ENCODE peak calls at places on chromosomes 11 and 22, in six cellular contexts. I, D, R, A, O and K are unnamed samples.
A peak's percentile ranks its signal among the peaks of the same experiment; 100 is the strongest.

GRCh38 chr11:5504403-5504891 is 5.3 kb downstream of the UBQLN3 start:
- DNase-seq in D (no peak), I (no peak), O (no peak), A (no peak), R (no peak), K (no peak)

GRCh38 chr11:5887172-5887571 is 5.8 kb upstream of the OR52E5 start:
- DNase-seq in I (no peak), R (no peak), A (no peak), D (no peak), O (no peak), K (no peak)

GRCh38 chr11:15861256-15861655 is 495.1 kb downstream of the SOX6 start:
- DNase-seq in I (no peak), R (no peak), D (no peak), O (no peak), A (no peak), K (no peak)

GRCh38 chr11:130455493-130456127 is 7.2 kb downstream of the ADAMTS15 start:
- DNase-seq in R (no peak), A (no peak), I (no peak), O (no peak), D (no peak), K (no peak)

GRCh38 chr22:33908201-33909074 is 11.8 kb downstream of the LARGE1 start:
- DNase-seq in O (no peak), D (no peak), R (no peak), I (no peak), A (no peak), K (no peak)

GRCh38 chr22:47309476-47309875 is 547.0 kb downstream of the TBC1D22A start:
- DNase-seq in I (no peak), R (no peak), O (no peak), D (no peak), A (no peak), K (no peak)

GRCh38 chr22:41397143-41397811 is 15.5 kb downstream of the TEF start:
- DNase-seq in R (no peak), O (no peak), A (no peak), D (no peak), I (no peak), K (no peak)

GRCh38 chr22:48585916-48586798 is 1241.5 kb downstream of the BRD1 start:
- DNase-seq in A (no peak), O (peak; percentile 25), D (no peak), I (no peak), R (no peak), K (no peak)

GRCh38 chr11:128437137-128437536 is 150.2 kb downstream of the ETS1 start:
- DNase-seq in D (no peak), I (peak; percentile 79), O (no peak), A (no peak), R (no peak), K (no peak)

GRCh38 chr22:48247829-48248228 is 1485.4 kb downstream of the TBC1D22A start:
- DNase-seq in I (no peak), D (no peak), A (no peak), O (no peak), R (no peak), K (no peak)

GRCh38 chr11:6319001-6319878 is 1.1 kb downstream of the CAVIN3 start:
- DNase-seq in A (no peak), I (peak; percentile 53), D (no peak), O (peak; percentile 69), R (no peak), K (peak; percentile 67)

GRCh38 chr11:117678651-117679407 is 118.2 kb downstream of the DSCAML1 start:
- DNase-seq in I (no peak), O (no peak), D (no peak), A (no peak), R (no peak), K (no peak)

GRCh38 chr11:70073188-70073817 is 4.8 kb upstream of the ANO1 start:
- DNase-seq in I (no peak), D (no peak), R (no peak), A (no peak), O (peak; percentile 62), K (no peak)

GRCh38 chr11:70785372-70785771 is 387.0 kb downstream of the CTTN start:
- DNase-seq in I (no peak), R (no peak), A (no peak), D (no peak), O (no peak), K (no peak)

GRCh38 chr11:65793144-65793581 is 6.3 kb downstream of the OVOL1 start:
- DNase-seq in O (no peak), D (no peak), A (no peak), I (no peak), R (no peak), K (no peak)

GRCh38 chr11:17747131-17747955 is 12.8 kb downstream of the KCNC1 start:
- DNase-seq in A (no peak), R (peak; percentile 32), I (no peak), D (no peak), O (no peak), K (no peak)

GRCh38 chr11:128201006-128201405 is 386.4 kb downstream of the ETS1 start:
- DNase-seq in O (no peak), D (no peak), I (no peak), R (no peak), A (no peak), K (no peak)

GRCh38 chr11:69638941-69639681 is 1.8 kb upstream of the CCND1 start:
- DNase-seq in O (peak; percentile 98), D (no peak), R (peak; percentile 96), I (peak; percentile 97), A (no peak), K (no peak)

GRCh38 chr11:112780351-112781043 is 180.7 kb upstream of the NCAM1 start:
- DNase-seq in R (peak; percentile 54), A (no peak), I (peak; percentile 63), O (no peak), D (no peak), K (no peak)

GRCh38 chr11:46210133-46210636 is 67.3 kb upstream of the CREB3L1 start:
- DNase-seq in R (peak; percentile 73), I (peak; percentile 83), A (no peak), D (no peak), O (no peak), K (no peak)

GRCh38 chr11:122775675-122776271 is 62.5 kb upstream of the CRTAM start:
- DNase-seq in D (no peak), R (no peak), O (no peak), A (no peak), I (no peak), K (no peak)

GRCh38 chr11:11583801-11584445 is 37.9 kb downstream of the GALNT18 start:
- DNase-seq in A (no peak), I (no peak), D (no peak), R (no peak), O (no peak), K (no peak)

GRCh38 chr11:2579315-2580060 is 120.3 kb downstream of the KCNQ1OT1 start:
- DNase-seq in D (no peak), O (peak; percentile 32), I (no peak), R (no peak), A (no peak), K (no peak)

GRCh38 chr11:4453118-4453517 is 4.0 kb downstream of the OR52K2 start:
- DNase-seq in A (no peak), R (no peak), O (no peak), I (no peak), D (no peak), K (no peak)

GRCh38 chr22:49300951-49301397 is 526.7 kb downstream of the BRD1 start:
- DNase-seq in A (no peak), O (no peak), D (no peak), R (no peak), I (no peak), K (no peak)

GRCh38 chr11:114358711-114359110 is 41.6 kb downstream of the C11orf71 start:
- DNase-seq in D (no peak), R (no peak), I (peak; percentile 18), O (no peak), A (no peak), K (peak; percentile 23)

GRCh38 chr11:34309970-34310369 is 47.8 kb downstream of the ABTB2 start:
- DNase-seq in O (no peak), A (no peak), D (no peak), I (no peak), R (no peak), K (no peak)